ENCODE peak calls at places on chromosomes 16 and 17, in ten cellular contexts. K, N, H, S, W, L, O, B, E and Y are unnamed samples.

GRCh38 chr17:81664051-81664470 is 2.3 kb downstream of the OXLD1 start:
- DNase-seq in K (no peak), N (no peak), H (no peak), S (no peak), W (no peak), L (no peak), O (no peak), B (peak), E (no peak), Y (no peak)

GRCh38 chr17:79621151-79621940 is 10.5 kb upstream of the RBFOX3 start:
- DNase-seq in K (no peak), N (no peak), H (no peak), S (no peak), W (no peak), L (no peak), O (no peak), B (no peak), E (no peak), Y (no peak)

GRCh38 chr17:57684711-57685498 is 60.2 kb downstream of the CCDC182 start:
- DNase-seq in K (no peak), N (no peak), H (no peak), S (no peak), W (no peak), L (no peak), O (no peak), B (no peak), E (no peak), Y (no peak)

GRCh38 chr17:10019941-10020403 is 114.9 kb upstream of the RCVRN start:
- DNase-seq in K (no peak), N (no peak), H (no peak), S (no peak), W (no peak), L (no peak), O (no peak), B (no peak), E (no peak), Y (no peak)

GRCh38 chr17:69500911-69501429 is 86.5 kb downstream of the MAP2K6 start:
- DNase-seq in K (no peak), N (peak), H (no peak), S (no peak), W (no peak), L (no peak), O (no peak), B (no peak), E (peak), Y (no peak)

GRCh38 chr16:23571895-23572294 is 14.4 kb downstream of the UBFD1 start:
- DNase-seq in K (no peak), N (no peak), H (no peak), S (no peak), W (no peak), L (no peak), O (no peak), B (no peak), E (no peak), Y (no peak)

GRCh38 chr17:48970224-48970623 is 1.8 kb upstream of the GIP start:
- DNase-seq in K (no peak), N (peak), H (no peak), S (no peak), W (no peak), L (no peak), O (no peak), B (no peak), E (no peak), Y (no peak)

GRCh38 chr17:44924107-44924544 is 8.8 kb upstream of the GFAP start:
- DNase-seq in K (no peak), N (peak), H (no peak), S (no peak), W (no peak), L (no peak), O (no peak), B (no peak), E (peak), Y (no peak)

GRCh38 chr17:41418116-41418860 is 6.1 kb downstream of the KRT37 start:
- DNase-seq in K (no peak), N (no peak), H (no peak), S (no peak), W (no peak), L (no peak), O (no peak), B (no peak), E (no peak), Y (no peak)

GRCh38 chr16:75287708-75288107 is 36.3 kb upstream of the BCAR1 start:
- DNase-seq in K (no peak), N (no peak), H (no peak), S (no peak), W (no peak), L (no peak), O (no peak), B (no peak), E (no peak), Y (no peak)